ENCODE peak calls at places on chromosomes 2 and 18, in six cellular contexts. J is BE2C, I is neural crest cell, L is astrocyte, V is H9, K is GM12865. N is an unnamed sample.

GRCh38 chr2:238260879-238261278 is 21.0 kb upstream of the HES6 start:
- DNase-seq in J (peak; percentile 71), I (no peak), L (peak; percentile 15), V (no peak), K (no peak), N (no peak)

GRCh38 chr2:154439156-154439555 is 259.3 kb upstream of the KCNJ3 start:
- DNase-seq in J (no peak), I (no peak), L (no peak), V (no peak), K (no peak), N (no peak)

GRCh38 chr18:77042583-77042982 is 90.0 kb downstream of the MBP start:
- DNase-seq in J (no peak), I (peak; percentile 48), L (no peak), V (no peak), K (no peak), N (no peak)

GRCh38 chr2:145752091-145752806 is 1232.3 kb upstream of the ZEB2 start:
- DNase-seq in J (no peak), I (peak; percentile 3), L (peak; percentile 82), V (no peak), K (peak; percentile 43), N (peak; percentile 10)

GRCh38 chr2:199457147-199458016 is at the start of gene SATB2:
- DNase-seq in J (peak; percentile 46), I (peak; percentile 39), L (peak; percentile 76), V (peak; percentile 72), K (peak; percentile 40), N (peak; percentile 53)

GRCh38 chr2:197108758-197109157 is 182.3 kb upstream of the PGAP1 start:
- DNase-seq in J (peak; percentile 68), I (no peak), L (peak; percentile 82), V (no peak), K (no peak), N (no peak)

GRCh38 chr2:121596221-121597080 is 52.8 kb downstream of the CLASP1 start:
- DNase-seq in J (peak; percentile 22), I (no peak), L (peak; percentile 26), V (no peak), K (peak; percentile 78), N (peak; percentile 41)

GRCh38 chr2:80489718-80490117 is 185.2 kb upstream of the LRRTM1 start:
- DNase-seq in J (no peak), I (no peak), L (peak; percentile 67), V (no peak), K (no peak), N (no peak)

GRCh38 chr2:237896507-237896892 is 37.1 kb downstream of the RAMP1 start:
- DNase-seq in J (no peak), I (no peak), L (peak; percentile 26), V (no peak), K (no peak), N (no peak)

GRCh38 chr2:11757101-11757500 is 10.7 kb downstream of the LPIN1 start:
- DNase-seq in J (no peak), I (no peak), L (no peak), V (no peak), K (no peak), N (no peak)

GRCh38 chr18:57806891-57807280 is 3.8 kb upstream of the ATP8B1 start:
- DNase-seq in J (no peak), I (no peak), L (peak; percentile 84), V (no peak), K (no peak), N (no peak)

GRCh38 chr2:26671691-26672090 is 20.8 kb upstream of the KCNK3 start:
- DNase-seq in J (peak; percentile 1), I (no peak), L (no peak), V (no peak), K (no peak), N (no peak)

DNA sequence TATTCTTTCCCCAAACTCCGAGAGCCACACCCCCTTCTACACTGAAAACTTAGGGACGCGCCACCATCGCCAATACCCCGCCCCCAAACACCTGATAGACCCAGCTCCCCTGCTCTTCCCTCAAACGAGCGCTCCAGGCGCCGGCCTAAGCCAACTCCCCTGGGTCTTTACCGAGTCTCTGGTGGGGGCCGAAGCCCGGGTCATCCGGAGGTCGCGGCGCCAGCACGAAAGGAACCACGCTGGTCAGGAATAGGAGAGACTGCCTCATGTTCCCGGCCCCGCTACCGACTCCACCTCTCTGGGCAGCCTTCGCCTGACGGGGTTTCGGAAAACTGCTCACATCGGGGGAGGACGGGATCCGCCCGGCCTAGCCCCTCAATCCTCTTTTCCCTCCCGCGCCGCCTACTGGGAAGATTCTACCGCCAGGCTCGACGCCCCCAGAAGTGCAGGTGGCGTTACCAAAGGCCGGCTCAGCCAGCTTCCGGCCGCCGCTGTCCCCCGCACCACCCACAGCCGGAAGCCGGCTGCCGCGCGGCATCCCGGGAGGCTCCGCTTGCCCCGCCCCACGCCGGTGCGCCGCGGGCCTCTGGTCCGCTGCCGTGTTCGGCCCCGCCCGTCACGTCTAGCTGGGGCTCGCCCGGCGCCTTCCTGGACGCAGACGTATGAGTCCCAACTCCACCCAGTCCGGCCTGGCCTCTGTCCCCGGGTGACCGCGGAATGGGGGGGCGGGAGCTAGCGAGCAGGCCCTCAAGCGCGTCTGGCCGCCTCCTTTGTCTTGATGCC is at the start of gene ADAM17:
- DNase-seq in J (peak; percentile 98), I (peak; percentile 94), L (peak; percentile 92), V (peak; percentile 96), K (peak; percentile 98), N (peak; percentile 92)
- TF ChIP-seq CTCF in J (peak; percentile 52), I (peak; percentile 63), L (no peak), V (peak; percentile 68), K (peak; percentile 28), N (peak; percentile 51)

DNA sequence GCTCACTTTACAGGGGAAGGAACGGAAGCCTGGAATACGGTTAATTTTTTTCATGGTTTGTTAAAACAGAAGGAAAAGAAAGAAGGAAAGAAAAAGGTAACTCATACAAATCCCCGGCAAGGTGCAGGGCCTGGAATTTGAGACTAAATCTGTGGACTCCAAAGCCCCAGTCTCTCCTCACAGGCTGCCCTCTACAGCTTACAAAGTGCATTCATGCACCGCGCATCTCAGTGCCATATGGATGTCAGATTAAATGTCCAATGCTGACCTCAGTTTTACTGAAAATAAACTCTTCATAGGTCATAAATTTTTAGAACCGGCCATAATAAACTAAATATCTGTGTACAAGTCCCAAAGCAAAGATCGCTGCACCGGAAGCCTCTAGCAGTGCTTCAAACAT is 17.8 kb downstream of the ST6GAL2 start:
- DNase-seq in J (no peak), I (no peak), L (no peak), V (no peak), K (no peak), N (no peak)
- TF ChIP-seq CTCF in J (no peak), I (peak; percentile 60), L (no peak), V (peak; percentile 79), K (no peak), N (no peak)

DNA sequence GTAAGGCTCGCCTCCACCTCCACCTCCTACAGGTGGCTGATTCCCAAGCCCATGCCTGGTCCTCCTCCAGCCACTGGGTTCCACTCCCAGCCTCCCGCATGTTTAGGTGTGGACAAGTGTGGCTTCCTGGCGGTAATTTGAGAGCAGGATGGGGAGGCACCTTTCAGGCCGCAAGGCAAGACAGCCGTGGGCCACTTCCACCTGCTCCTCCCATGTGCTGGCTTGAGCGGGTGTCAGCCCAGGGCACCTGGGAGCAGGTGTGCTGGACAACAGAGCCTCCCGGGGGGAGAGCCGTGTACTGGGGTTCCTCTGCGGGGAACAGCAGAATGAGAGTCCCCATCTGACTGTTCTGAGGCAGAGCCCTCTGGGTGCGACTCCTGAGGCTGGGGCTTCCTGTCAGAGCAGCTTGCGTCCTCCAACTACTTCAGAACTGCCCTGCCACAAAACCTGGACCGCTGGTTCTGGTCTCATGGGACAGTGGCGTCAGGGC is 83.9 kb downstream of the TPO start:
- DNase-seq in J (no peak), I (no peak), L (no peak), V (no peak), K (no peak), N (no peak)
- TF ChIP-seq CTCF in J (no peak), I (no peak), L (no peak), V (no peak), K (no peak), N (no peak)

GRCh38 chr2:78992451-78992806 is 33.1 kb upstream of the REG3G start:
- DNase-seq in J (no peak), I (peak; percentile 26), L (no peak), V (peak; percentile 64), K (no peak), N (peak; percentile 41)
- TF ChIP-seq CTCF in J (peak; percentile 25), I (peak; percentile 70), L (peak; percentile 29), V (peak; percentile 73), K (peak; percentile 26), N (no peak)

DNA sequence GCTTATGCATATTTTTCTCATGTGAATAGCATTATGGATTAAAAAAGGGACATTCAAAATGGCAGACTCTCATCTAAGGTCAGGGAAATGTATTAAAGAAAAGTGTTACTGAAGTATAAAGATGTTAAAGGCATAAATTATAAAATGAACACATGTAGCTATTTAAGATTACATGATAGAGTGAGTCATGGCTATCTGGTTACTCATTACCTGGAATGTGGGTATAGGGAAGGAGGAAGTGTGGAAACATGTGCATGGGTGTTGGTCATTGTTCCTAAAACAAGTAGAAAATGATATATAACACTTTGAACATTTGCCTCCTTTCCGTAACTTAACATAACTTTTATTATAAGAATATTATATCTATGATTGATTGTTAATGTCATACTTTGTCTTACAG is 66.4 kb downstream of the MYO1B start:
- DNase-seq in J (no peak), I (no peak), L (peak; percentile 90), V (no peak), K (no peak), N (no peak)
- TF ChIP-seq CTCF in J (no peak), I (no peak), L (no peak), V (no peak), K (no peak), N (no peak)

DNA sequence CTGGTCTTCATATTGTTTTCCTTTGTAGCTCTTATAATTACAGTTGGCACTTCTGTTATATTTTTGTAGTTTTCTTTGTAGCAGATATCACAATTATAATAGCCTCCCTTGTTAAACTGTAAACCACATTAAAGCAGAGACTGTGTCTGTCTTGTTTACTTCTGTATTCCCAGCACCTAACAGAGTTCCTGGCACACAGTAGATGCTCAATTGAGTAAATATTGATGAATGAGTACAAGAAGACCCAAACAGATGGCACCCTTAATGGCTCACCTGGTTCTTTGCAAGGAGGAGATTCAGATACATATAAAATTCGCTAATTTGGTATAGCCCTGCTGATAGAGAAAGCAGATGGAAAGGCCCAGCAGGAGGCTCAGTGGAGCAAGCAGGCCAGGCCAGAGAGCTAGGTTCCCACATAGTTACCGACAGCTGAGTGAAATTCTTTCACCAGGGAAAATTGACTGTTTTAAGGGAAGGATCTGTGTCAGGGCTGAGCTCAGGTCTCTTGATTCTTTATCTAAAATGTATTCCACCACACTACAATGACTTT is 120.1 kb downstream of the NUP35 start:
- DNase-seq in J (peak; percentile 5), I (no peak), L (no peak), V (peak; percentile 38), K (no peak), N (no peak)
- TF ChIP-seq CTCF in J (peak; percentile 13), I (no peak), L (no peak), V (no peak), K (no peak), N (no peak)

N was measured in GM13976.